ENCODE peak calls at places on chromosomes 4 and X, in nine cellular contexts. One of them, this sample, is unnamed. For H3K9me3, the result is how much of the 10 kb centered on the place peaks cover.

GRCh38 chrX:24241822-24242648 is 71.8 kb downstream of the SUPT20HL2 start:
- DNase-seq in adipocyte: peak
- DNase-seq in gastrocnemius medialis: no peak
- DNase-seq in tibial nerve: no peak
- DNase-seq in pancreas: peak
- DNase-seq in AG04450: no peak
- DNase-seq in psoas muscle: no peak
- DNase-seq in fibroblast of lung: peak
- DNase-seq in A549: peak
- DNase-seq in this sample: no peak

GRCh38 chrX:7943600-7944245 is 16.5 kb upstream of the PNPLA4 start:
- DNase-seq in adipocyte: no peak
- DNase-seq in gastrocnemius medialis: no peak
- DNase-seq in tibial nerve: no peak
- DNase-seq in pancreas: no peak
- DNase-seq in AG04450: no peak
- DNase-seq in psoas muscle: no peak
- DNase-seq in fibroblast of lung: peak
- DNase-seq in A549: no peak
- DNase-seq in this sample: no peak

GRCh38 chr4:120749445-120750151 is 172.9 kb downstream of the PRDM5 start:
- DNase-seq in adipocyte: no peak
- DNase-seq in gastrocnemius medialis: no peak
- DNase-seq in tibial nerve: no peak
- DNase-seq in pancreas: no peak
- DNase-seq in AG04450: no peak
- DNase-seq in psoas muscle: no peak
- DNase-seq in fibroblast of lung: no peak
- DNase-seq in A549: no peak
- DNase-seq in this sample: no peak

GRCh38 chr4:132297346-132297745 is 851.7 kb upstream of the PCDH10 start:
- DNase-seq in adipocyte: peak
- DNase-seq in gastrocnemius medialis: no peak
- DNase-seq in tibial nerve: no peak
- DNase-seq in pancreas: no peak
- DNase-seq in AG04450: no peak
- DNase-seq in psoas muscle: no peak
- DNase-seq in fibroblast of lung: peak
- DNase-seq in A549: no peak
- DNase-seq in this sample: no peak

GRCh38 chr4:174211611-174212044 is 71.8 kb downstream of the FBXO8 start:
- DNase-seq in adipocyte: no peak
- DNase-seq in gastrocnemius medialis: no peak
- DNase-seq in tibial nerve: no peak
- DNase-seq in pancreas: no peak
- DNase-seq in AG04450: no peak
- DNase-seq in psoas muscle: no peak
- DNase-seq in fibroblast of lung: no peak
- DNase-seq in A549: no peak
- DNase-seq in this sample: no peak

GRCh38 chr4:125719987-125720386 is 405.2 kb downstream of the FAT4 start:
- DNase-seq in adipocyte: peak
- DNase-seq in gastrocnemius medialis: no peak
- DNase-seq in tibial nerve: no peak
- DNase-seq in pancreas: no peak
- DNase-seq in AG04450: no peak
- DNase-seq in psoas muscle: no peak
- DNase-seq in fibroblast of lung: no peak
- DNase-seq in A549: peak
- DNase-seq in this sample: no peak

GRCh38 chr4:61921890-61922289 is 721.8 kb downstream of the ADGRL3 start:
- DNase-seq in adipocyte: no peak
- DNase-seq in gastrocnemius medialis: no peak
- DNase-seq in tibial nerve: no peak
- DNase-seq in pancreas: no peak
- DNase-seq in AG04450: no peak
- DNase-seq in psoas muscle: no peak
- DNase-seq in fibroblast of lung: no peak
- DNase-seq in A549: no peak
- DNase-seq in this sample: no peak

GRCh38 chrX:44025611-44026010 is 52.4 kb upstream of the NDP start:
- DNase-seq in adipocyte: peak
- DNase-seq in gastrocnemius medialis: no peak
- DNase-seq in tibial nerve: no peak
- DNase-seq in pancreas: no peak
- DNase-seq in AG04450: no peak
- DNase-seq in psoas muscle: no peak
- DNase-seq in fibroblast of lung: peak
- DNase-seq in A549: no peak
- DNase-seq in this sample: no peak

GRCh38 chr4:11418610-11419009 is 10.1 kb downstream of the HS3ST1 start:
- DNase-seq in adipocyte: no peak
- DNase-seq in gastrocnemius medialis: no peak
- DNase-seq in tibial nerve: no peak
- DNase-seq in pancreas: no peak
- DNase-seq in AG04450: no peak
- DNase-seq in psoas muscle: no peak
- DNase-seq in fibroblast of lung: peak
- DNase-seq in A549: no peak
- DNase-seq in this sample: no peak

GRCh38 chr4:92303621-92304027 is at the start of gene GRID2:
- DNase-seq in adipocyte: peak
- DNase-seq in gastrocnemius medialis: no peak
- DNase-seq in tibial nerve: no peak
- DNase-seq in pancreas: peak
- DNase-seq in AG04450: no peak
- DNase-seq in psoas muscle: no peak
- DNase-seq in fibroblast of lung: peak
- DNase-seq in A549: peak
- DNase-seq in this sample: no peak

GRCh38 chrX:115413246-115413878 is 123.8 kb downstream of the LUZP4 start:
- DNase-seq in adipocyte: peak
- DNase-seq in gastrocnemius medialis: no peak
- DNase-seq in tibial nerve: no peak
- DNase-seq in pancreas: no peak
- DNase-seq in AG04450: no peak
- DNase-seq in psoas muscle: no peak
- DNase-seq in fibroblast of lung: peak
- DNase-seq in A549: no peak
- DNase-seq in this sample: no peak

GRCh38 chr4:76003015-76003414 is 4.3 kb downstream of the CXCL9 start:
- DNase-seq in adipocyte: no peak
- DNase-seq in gastrocnemius medialis: peak
- DNase-seq in tibial nerve: no peak
- DNase-seq in pancreas: no peak
- DNase-seq in AG04450: no peak
- DNase-seq in psoas muscle: peak
- DNase-seq in fibroblast of lung: no peak
- DNase-seq in A549: no peak
- DNase-seq in this sample: no peak

DNA sequence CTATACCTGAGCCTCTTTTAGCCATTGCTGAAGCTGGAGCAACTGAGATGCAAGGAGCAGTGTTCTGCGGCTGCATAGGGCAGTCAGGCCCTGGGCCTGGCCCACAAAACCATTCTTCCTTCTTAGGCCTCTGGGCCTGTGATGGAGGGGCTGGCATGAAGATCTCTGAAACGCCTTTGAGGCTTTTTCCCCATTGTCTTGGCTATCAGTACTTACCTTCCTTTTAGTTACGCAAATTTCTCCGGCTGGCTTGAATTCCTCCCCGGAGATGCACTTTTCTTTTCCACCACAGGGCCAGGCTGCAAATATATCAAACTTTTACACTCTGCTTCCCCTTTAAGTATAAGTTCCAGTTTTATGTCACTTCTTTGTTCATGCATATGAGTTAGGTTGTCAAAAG is 194.5 kb upstream of the PCDH7 start:
- DNase-seq in adipocyte: no peak
- DNase-seq in gastrocnemius medialis: no peak
- DNase-seq in tibial nerve: no peak
- DNase-seq in pancreas: no peak
- DNase-seq in AG04450: no peak
- DNase-seq in psoas muscle: no peak
- DNase-seq in fibroblast of lung: no peak
- DNase-seq in A549: no peak
- DNase-seq in this sample: no peak
- H3K9me3 ChIP-seq in adipocyte: under half
- H3K9me3 ChIP-seq in gastrocnemius medialis: under half
- H3K9me3 ChIP-seq in tibial nerve: under half
- H3K9me3 ChIP-seq in pancreas: under half
- H3K9me3 ChIP-seq in AG04450: under half
- H3K9me3 ChIP-seq in psoas muscle: under half
- H3K9me3 ChIP-seq in fibroblast of lung: under half
- H3K9me3 ChIP-seq in A549: under half
- H3K9me3 ChIP-seq in this sample: under half

GRCh38 chrX:152647978-152648377 is 10.3 kb downstream of the GABRQ start:
- DNase-seq in adipocyte: no peak
- DNase-seq in gastrocnemius medialis: no peak
- DNase-seq in tibial nerve: no peak
- DNase-seq in pancreas: no peak
- DNase-seq in AG04450: no peak
- DNase-seq in psoas muscle: no peak
- DNase-seq in fibroblast of lung: no peak
- DNase-seq in A549: no peak
- DNase-seq in this sample: no peak

GRCh38 chrX:152641996-152642395 is 4.3 kb downstream of the GABRQ start:
- DNase-seq in adipocyte: peak
- DNase-seq in gastrocnemius medialis: no peak
- DNase-seq in tibial nerve: no peak
- DNase-seq in pancreas: no peak
- DNase-seq in AG04450: no peak
- DNase-seq in psoas muscle: no peak
- DNase-seq in fibroblast of lung: peak
- DNase-seq in A549: no peak
- DNase-seq in this sample: no peak

GRCh38 chrX:152642931-152643525 is 5.3 kb downstream of the GABRQ start:
- DNase-seq in adipocyte: no peak
- DNase-seq in gastrocnemius medialis: no peak
- DNase-seq in tibial nerve: no peak
- DNase-seq in pancreas: no peak
- DNase-seq in AG04450: no peak
- DNase-seq in psoas muscle: no peak
- DNase-seq in fibroblast of lung: no peak
- DNase-seq in A549: no peak
- DNase-seq in this sample: no peak

GRCh38 chrX:152652060-152652459 is 14.4 kb downstream of the GABRQ start:
- DNase-seq in adipocyte: no peak
- DNase-seq in gastrocnemius medialis: no peak
- DNase-seq in tibial nerve: no peak
- DNase-seq in pancreas: no peak
- DNase-seq in AG04450: no peak
- DNase-seq in psoas muscle: no peak
- DNase-seq in fibroblast of lung: no peak
- DNase-seq in A549: no peak
- DNase-seq in this sample: no peak

GRCh38 chrX:152646961-152647360 is 9.3 kb downstream of the GABRQ start:
- DNase-seq in adipocyte: no peak
- DNase-seq in gastrocnemius medialis: no peak
- DNase-seq in tibial nerve: no peak
- DNase-seq in pancreas: no peak
- DNase-seq in AG04450: no peak
- DNase-seq in psoas muscle: no peak
- DNase-seq in fibroblast of lung: no peak
- DNase-seq in A549: no peak
- DNase-seq in this sample: no peak
- H3K9me3 ChIP-seq in adipocyte: under half
- H3K9me3 ChIP-seq in gastrocnemius medialis: under half
- H3K9me3 ChIP-seq in tibial nerve: under half
- H3K9me3 ChIP-seq in pancreas: under half
- H3K9me3 ChIP-seq in AG04450: under half
- H3K9me3 ChIP-seq in psoas muscle: under half
- H3K9me3 ChIP-seq in fibroblast of lung: under half
- H3K9me3 ChIP-seq in A549: under half
- H3K9me3 ChIP-seq in this sample: under half

GRCh38 chrX:66018585-66019309 is 21.1 kb downstream of the VSIG4 start:
- DNase-seq in adipocyte: no peak
- DNase-seq in gastrocnemius medialis: no peak
- DNase-seq in tibial nerve: no peak
- DNase-seq in pancreas: no peak
- DNase-seq in AG04450: no peak
- DNase-seq in psoas muscle: no peak
- DNase-seq in fibroblast of lung: no peak
- DNase-seq in A549: no peak
- DNase-seq in this sample: no peak

GRCh38 chrX:66017659-66018170 is 22.2 kb downstream of the VSIG4 start:
- DNase-seq in adipocyte: no peak
- DNase-seq in gastrocnemius medialis: no peak
- DNase-seq in tibial nerve: no peak
- DNase-seq in pancreas: no peak
- DNase-seq in AG04450: no peak
- DNase-seq in psoas muscle: no peak
- DNase-seq in fibroblast of lung: no peak
- DNase-seq in A549: no peak
- DNase-seq in this sample: no peak

GRCh38 chrX:66020578-66021406 is 19.1 kb downstream of the VSIG4 start:
- DNase-seq in adipocyte: no peak
- DNase-seq in gastrocnemius medialis: no peak
- DNase-seq in tibial nerve: no peak
- DNase-seq in pancreas: no peak
- DNase-seq in AG04450: no peak
- DNase-seq in psoas muscle: no peak
- DNase-seq in fibroblast of lung: no peak
- DNase-seq in A549: no peak
- DNase-seq in this sample: no peak

GRCh38 chrX:66019974-66020373 is 19.9 kb downstream of the VSIG4 start:
- DNase-seq in adipocyte: no peak
- DNase-seq in gastrocnemius medialis: no peak
- DNase-seq in tibial nerve: no peak
- DNase-seq in pancreas: no peak
- DNase-seq in AG04450: no peak
- DNase-seq in psoas muscle: no peak
- DNase-seq in fibroblast of lung: no peak
- DNase-seq in A549: no peak
- DNase-seq in this sample: no peak

DNA sequence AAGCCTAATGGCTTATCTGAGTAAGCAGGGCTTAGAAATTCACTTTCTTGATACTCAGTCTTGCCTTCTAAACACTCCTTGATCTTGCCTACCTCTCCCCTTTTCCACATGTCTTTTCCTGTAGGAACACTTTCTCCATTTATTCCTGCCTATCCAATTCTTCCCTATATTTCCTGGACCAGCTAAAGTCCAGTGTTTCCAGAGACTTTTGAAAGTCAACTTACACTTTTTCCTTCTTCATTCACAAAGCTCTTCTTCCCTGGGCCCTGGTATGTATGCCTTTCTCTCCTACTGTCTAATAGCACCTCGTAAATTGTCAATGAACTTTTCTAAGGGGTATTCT is 20.6 kb downstream of the VSIG4 start:
- DNase-seq in adipocyte: no peak
- DNase-seq in gastrocnemius medialis: no peak
- DNase-seq in tibial nerve: no peak
- DNase-seq in pancreas: no peak
- DNase-seq in AG04450: no peak
- DNase-seq in psoas muscle: no peak
- DNase-seq in fibroblast of lung: no peak
- DNase-seq in A549: no peak
- DNase-seq in this sample: no peak
- H3K9me3 ChIP-seq in adipocyte: under half
- H3K9me3 ChIP-seq in gastrocnemius medialis: under half
- H3K9me3 ChIP-seq in tibial nerve: under half
- H3K9me3 ChIP-seq in pancreas: under half
- H3K9me3 ChIP-seq in AG04450: under half
- H3K9me3 ChIP-seq in psoas muscle: under half
- H3K9me3 ChIP-seq in fibroblast of lung: under half
- H3K9me3 ChIP-seq in A549: under half
- H3K9me3 ChIP-seq in this sample: under half

GRCh38 chr4:422587-422986 is 76.4 kb downstream of the ZNF721 start:
- DNase-seq in adipocyte: no peak
- DNase-seq in gastrocnemius medialis: no peak
- DNase-seq in tibial nerve: no peak
- DNase-seq in pancreas: no peak
- DNase-seq in AG04450: no peak
- DNase-seq in psoas muscle: no peak
- DNase-seq in fibroblast of lung: no peak
- DNase-seq in A549: no peak
- DNase-seq in this sample: no peak
- H3K9me3 ChIP-seq in adipocyte: half or more
- H3K9me3 ChIP-seq in gastrocnemius medialis: under half
- H3K9me3 ChIP-seq in tibial nerve: under half
- H3K9me3 ChIP-seq in pancreas: under half
- H3K9me3 ChIP-seq in AG04450: half or more
- H3K9me3 ChIP-seq in psoas muscle: half or more
- H3K9me3 ChIP-seq in fibroblast of lung: under half
- H3K9me3 ChIP-seq in A549: half or more
- H3K9me3 ChIP-seq in this sample: under half

This sample was measured in T-helper 17 cell.